ENCODE peak calls at places on chromosomes 11 and 22, in four cellular contexts. H, L, A and C are unnamed samples.

GRCh38 chr11:65577756-65578109 is 1.9 kb downstream of the EHBP1L1 start:
- DNase-seq in H (no peak), L (no peak), A (no peak), C (no peak)

GRCh38 chr11:75763846-75764245 is 4.7 kb upstream of the DGAT2 start:
- DNase-seq in H (no peak), L (no peak), A (no peak), C (peak; percentile 26)

GRCh38 chr11:70226967-70227366 is 23.9 kb downstream of the FADD start:
- DNase-seq in H (no peak), L (no peak), A (no peak), C (no peak)

GRCh38 chr22:28822930-28823481 is 22.6 kb upstream of the XBP1 start:
- DNase-seq in H (no peak), L (no peak), A (peak; percentile 90), C (peak; percentile 42)

GRCh38 chr11:69642913-69643632 is 2.1 kb downstream of the CCND1 start:
- DNase-seq in H (no peak), L (peak; percentile 90), A (peak; percentile 60), C (peak; percentile 93)

GRCh38 chr11:46352063-46352841 is 5.0 kb downstream of the DGKZ start:
- DNase-seq in H (no peak), L (peak; percentile 75), A (peak; percentile 41), C (peak; percentile 82)

GRCh38 chr11:132770802-132771545 is 761.3 kb downstream of the OPCML start:
- DNase-seq in H (no peak), L (no peak), A (peak; percentile 23), C (no peak)

GRCh38 chr11:45204761-45205160 is 58.3 kb downstream of the PRDM11 start:
- DNase-seq in H (no peak), L (no peak), A (no peak), C (no peak)

GRCh38 chr11:44621140-44621681 is 55.7 kb downstream of the CD82 start:
- DNase-seq in H (no peak), L (peak; percentile 81), A (peak; percentile 54), C (peak; percentile 86)

GRCh38 chr22:47090591-47091240 is 328.3 kb downstream of the TBC1D22A start:
- DNase-seq in H (no peak), L (no peak), A (peak; percentile 34), C (no peak)

GRCh38 chr11:63768232-63769043 is at the start of gene ZFTA:
- DNase-seq in H (no peak), L (peak; percentile 90), A (peak; percentile 49), C (peak; percentile 88)

GRCh38 chr11:31689559-31689958 is 121.6 kb downstream of the PAX6 start:
- DNase-seq in H (no peak), L (no peak), A (no peak), C (no peak)

GRCh38 chr11:808427-809286 is 1.1 kb upstream of the RPLP2 start:
- DNase-seq in H (no peak), L (no peak), A (no peak), C (no peak)